ENCODE peak calls at places on chromosomes 5 and 9, in seven cellular contexts. One of them, this sample, is unnamed.

GRCh38 chr5:44365351-44365750 is 23.9 kb downstream of the FGF10 start:
- DNase-seq in NCI-H1436 treated with DMSO at 0.1 percent for 48 hours: no peak
- DNase-seq in C1 segment of cervical spinal cord: no peak
- DNase-seq in NCI-H187: no peak
- DNase-seq in T follicular helper cell: no peak
- DNase-seq in progenitor cell of endocrine pancreas: no peak
- DNase-seq in breast epithelium: no peak
- DNase-seq in this sample: no peak

GRCh38 chr5:10734832-10735231 is 26.2 kb downstream of the DAP start:
- DNase-seq in NCI-H1436 treated with DMSO at 0.1 percent for 48 hours: no peak
- DNase-seq in C1 segment of cervical spinal cord: no peak
- DNase-seq in NCI-H187: no peak
- DNase-seq in T follicular helper cell: no peak
- DNase-seq in progenitor cell of endocrine pancreas: no peak
- DNase-seq in breast epithelium: no peak
- DNase-seq in this sample: no peak

GRCh38 chr5:147509710-147510651 is at the start of gene DPYSL3:
- DNase-seq in NCI-H1436 treated with DMSO at 0.1 percent for 48 hours: no peak
- DNase-seq in C1 segment of cervical spinal cord: peak
- DNase-seq in NCI-H187: no peak
- DNase-seq in T follicular helper cell: no peak
- DNase-seq in progenitor cell of endocrine pancreas: peak
- DNase-seq in breast epithelium: peak
- DNase-seq in this sample: peak

GRCh38 chr9:22817181-22817580 is 370.6 kb downstream of the DMRTA1 start:
- DNase-seq in NCI-H1436 treated with DMSO at 0.1 percent for 48 hours: no peak
- DNase-seq in C1 segment of cervical spinal cord: no peak
- DNase-seq in NCI-H187: no peak
- DNase-seq in T follicular helper cell: no peak
- DNase-seq in progenitor cell of endocrine pancreas: no peak
- DNase-seq in breast epithelium: no peak
- DNase-seq in this sample: no peak

GRCh38 chr5:180294913-180295555 is 3.2 kb upstream of the MAPK9 start:
- DNase-seq in NCI-H1436 treated with DMSO at 0.1 percent for 48 hours: no peak
- DNase-seq in C1 segment of cervical spinal cord: no peak
- DNase-seq in NCI-H187: no peak
- DNase-seq in T follicular helper cell: no peak
- DNase-seq in progenitor cell of endocrine pancreas: no peak
- DNase-seq in breast epithelium: no peak
- DNase-seq in this sample: no peak

GRCh38 chr9:127661342-127661741 is 45.4 kb upstream of the CFAP157 start:
- DNase-seq in NCI-H1436 treated with DMSO at 0.1 percent for 48 hours: peak
- DNase-seq in C1 segment of cervical spinal cord: no peak
- DNase-seq in NCI-H187: no peak
- DNase-seq in T follicular helper cell: no peak
- DNase-seq in progenitor cell of endocrine pancreas: no peak
- DNase-seq in breast epithelium: no peak
- DNase-seq in this sample: no peak

GRCh38 chr9:4768681-4769080 is 24.1 kb upstream of the RCL1 start:
- DNase-seq in NCI-H1436 treated with DMSO at 0.1 percent for 48 hours: no peak
- DNase-seq in C1 segment of cervical spinal cord: no peak
- DNase-seq in NCI-H187: no peak
- DNase-seq in T follicular helper cell: no peak
- DNase-seq in progenitor cell of endocrine pancreas: no peak
- DNase-seq in breast epithelium: no peak
- DNase-seq in this sample: no peak

GRCh38 chr5:10454591-10455272 is 13.1 kb downstream of the ROPN1L start:
- DNase-seq in NCI-H1436 treated with DMSO at 0.1 percent for 48 hours: no peak
- DNase-seq in C1 segment of cervical spinal cord: no peak
- DNase-seq in NCI-H187: no peak
- DNase-seq in T follicular helper cell: no peak
- DNase-seq in progenitor cell of endocrine pancreas: no peak
- DNase-seq in breast epithelium: no peak
- DNase-seq in this sample: no peak

GRCh38 chr9:114655689-114656088 is 1.9 kb downstream of the TEX53 start:
- DNase-seq in NCI-H1436 treated with DMSO at 0.1 percent for 48 hours: no peak
- DNase-seq in C1 segment of cervical spinal cord: no peak
- DNase-seq in NCI-H187: no peak
- DNase-seq in T follicular helper cell: no peak
- DNase-seq in progenitor cell of endocrine pancreas: no peak
- DNase-seq in breast epithelium: no peak
- DNase-seq in this sample: peak

GRCh38 chr9:5452286-5452609 is 1.9 kb downstream of the CD274 start:
- DNase-seq in NCI-H1436 treated with DMSO at 0.1 percent for 48 hours: no peak
- DNase-seq in C1 segment of cervical spinal cord: no peak
- DNase-seq in NCI-H187: no peak
- DNase-seq in T follicular helper cell: no peak
- DNase-seq in progenitor cell of endocrine pancreas: no peak
- DNase-seq in breast epithelium: no peak
- DNase-seq in this sample: no peak

GRCh38 chr5:158514353-158514960 is 585.3 kb downstream of the EBF1 start:
- DNase-seq in NCI-H1436 treated with DMSO at 0.1 percent for 48 hours: no peak
- DNase-seq in C1 segment of cervical spinal cord: no peak
- DNase-seq in NCI-H187: no peak
- DNase-seq in T follicular helper cell: no peak
- DNase-seq in progenitor cell of endocrine pancreas: no peak
- DNase-seq in breast epithelium: no peak
- DNase-seq in this sample: no peak

GRCh38 chr5:78795757-78796156 is 147.2 kb upstream of the LHFPL2 start:
- DNase-seq in NCI-H1436 treated with DMSO at 0.1 percent for 48 hours: no peak
- DNase-seq in C1 segment of cervical spinal cord: no peak
- DNase-seq in NCI-H187: no peak
- DNase-seq in T follicular helper cell: no peak
- DNase-seq in progenitor cell of endocrine pancreas: no peak
- DNase-seq in breast epithelium: no peak
- DNase-seq in this sample: no peak

GRCh38 chr5:168603776-168604175 is 24.6 kb upstream of the PANK3 start:
- DNase-seq in NCI-H1436 treated with DMSO at 0.1 percent for 48 hours: no peak
- DNase-seq in C1 segment of cervical spinal cord: no peak
- DNase-seq in NCI-H187: no peak
- DNase-seq in T follicular helper cell: no peak
- DNase-seq in progenitor cell of endocrine pancreas: no peak
- DNase-seq in breast epithelium: no peak
- DNase-seq in this sample: no peak

GRCh38 chr9:13674926-13675637 is 395.6 kb upstream of the MPDZ start:
- DNase-seq in NCI-H1436 treated with DMSO at 0.1 percent for 48 hours: no peak
- DNase-seq in C1 segment of cervical spinal cord: no peak
- DNase-seq in NCI-H187: no peak
- DNase-seq in T follicular helper cell: no peak
- DNase-seq in progenitor cell of endocrine pancreas: no peak
- DNase-seq in breast epithelium: no peak
- DNase-seq in this sample: no peak

GRCh38 chr5:159156426-159156835 is 52.9 kb downstream of the RNF145 start:
- DNase-seq in NCI-H1436 treated with DMSO at 0.1 percent for 48 hours: no peak
- DNase-seq in C1 segment of cervical spinal cord: no peak
- DNase-seq in NCI-H187: no peak
- DNase-seq in T follicular helper cell: no peak
- DNase-seq in progenitor cell of endocrine pancreas: no peak
- DNase-seq in breast epithelium: no peak
- DNase-seq in this sample: no peak

This sample was measured in NCI-H460.